ENCODE peak calls at places on chromosomes 2 and 18, in eight cellular contexts. One of them, this sample, is unnamed.

GRCh38 chr2:121722479-121722878 is 14.2 kb downstream of the NIFK start:
- DNase-seq in M059J: peak; percentile 76
- DNase-seq in NCI-H774: no peak
- DNase-seq in Calu3: no peak
- DNase-seq in stomach: no peak
- DNase-seq in Daoy: peak; percentile 69
- DNase-seq in tibial nerve: no peak
- DNase-seq in myocyte: peak; percentile 78
- DNase-seq in this sample: no peak

GRCh38 chr2:45611020-45611737 is at the start of gene SRBD1:
- DNase-seq in M059J: peak; percentile 94
- DNase-seq in NCI-H774: peak; percentile 96
- DNase-seq in Calu3: peak; percentile 97
- DNase-seq in stomach: peak; percentile 96
- DNase-seq in Daoy: peak; percentile 98
- DNase-seq in tibial nerve: peak; percentile 90
- DNase-seq in myocyte: peak; percentile 95
- DNase-seq in this sample: peak; percentile 88

GRCh38 chr2:27809761-27810241 is 38.3 kb downstream of the MRPL33 start:
- DNase-seq in M059J: peak; percentile 92
- DNase-seq in NCI-H774: no peak
- DNase-seq in Calu3: no peak
- DNase-seq in stomach: no peak
- DNase-seq in Daoy: peak; percentile 88
- DNase-seq in tibial nerve: no peak
- DNase-seq in myocyte: peak; percentile 65
- DNase-seq in this sample: no peak

GRCh38 chr2:202690321-202690900 is 55.6 kb downstream of the FAM117B start:
- DNase-seq in M059J: no peak
- DNase-seq in NCI-H774: no peak
- DNase-seq in Calu3: no peak
- DNase-seq in stomach: no peak
- DNase-seq in Daoy: no peak
- DNase-seq in tibial nerve: no peak
- DNase-seq in myocyte: no peak
- DNase-seq in this sample: no peak

GRCh38 chr2:69213201-69213600 is 173.8 kb downstream of the GFPT1 start:
- DNase-seq in M059J: no peak
- DNase-seq in NCI-H774: no peak
- DNase-seq in Calu3: no peak
- DNase-seq in stomach: no peak
- DNase-seq in Daoy: no peak
- DNase-seq in tibial nerve: no peak
- DNase-seq in myocyte: no peak
- DNase-seq in this sample: no peak

GRCh38 chr2:112335600-112335999 is 60.2 kb downstream of the ZC3H6 start:
- DNase-seq in M059J: no peak
- DNase-seq in NCI-H774: no peak
- DNase-seq in Calu3: no peak
- DNase-seq in stomach: no peak
- DNase-seq in Daoy: no peak
- DNase-seq in tibial nerve: no peak
- DNase-seq in myocyte: no peak
- DNase-seq in this sample: no peak

GRCh38 chr18:28189400-28190239 is 12.7 kb upstream of the CDH2 start:
- DNase-seq in M059J: peak; percentile 49
- DNase-seq in NCI-H774: no peak
- DNase-seq in Calu3: peak; percentile 43
- DNase-seq in stomach: peak; percentile 58
- DNase-seq in Daoy: peak; percentile 16
- DNase-seq in tibial nerve: peak; percentile 17
- DNase-seq in myocyte: peak; percentile 31
- DNase-seq in this sample: no peak

GRCh38 chr2:196934672-196935071 is 8.2 kb upstream of the PGAP1 start:
- DNase-seq in M059J: no peak
- DNase-seq in NCI-H774: no peak
- DNase-seq in Calu3: no peak
- DNase-seq in stomach: no peak
- DNase-seq in Daoy: no peak
- DNase-seq in tibial nerve: no peak
- DNase-seq in myocyte: no peak
- DNase-seq in this sample: no peak

GRCh38 chr2:209614630-209615369 is 156.8 kb upstream of the UNC80 start:
- DNase-seq in M059J: no peak
- DNase-seq in NCI-H774: no peak
- DNase-seq in Calu3: no peak
- DNase-seq in stomach: no peak
- DNase-seq in Daoy: no peak
- DNase-seq in tibial nerve: no peak
- DNase-seq in myocyte: peak; percentile 37
- DNase-seq in this sample: no peak

GRCh38 chr2:9074930-9075329 is 71.4 kb upstream of the MBOAT2 start:
- DNase-seq in M059J: peak; percentile 30
- DNase-seq in NCI-H774: peak; percentile 56
- DNase-seq in Calu3: no peak
- DNase-seq in stomach: no peak
- DNase-seq in Daoy: peak; percentile 58
- DNase-seq in tibial nerve: no peak
- DNase-seq in myocyte: no peak
- DNase-seq in this sample: no peak

GRCh38 chr2:74457129-74457548 is 1.1 kb upstream of the WBP1 start:
- DNase-seq in M059J: no peak
- DNase-seq in NCI-H774: no peak
- DNase-seq in Calu3: no peak
- DNase-seq in stomach: no peak
- DNase-seq in Daoy: no peak
- DNase-seq in tibial nerve: no peak
- DNase-seq in myocyte: no peak
- DNase-seq in this sample: no peak

GRCh38 chr2:28004086-28004485 is 113.6 kb downstream of the BABAM2 start:
- DNase-seq in M059J: peak; percentile 84
- DNase-seq in NCI-H774: no peak
- DNase-seq in Calu3: no peak
- DNase-seq in stomach: no peak
- DNase-seq in Daoy: peak; percentile 65
- DNase-seq in tibial nerve: no peak
- DNase-seq in myocyte: peak; percentile 52
- DNase-seq in this sample: no peak

This sample was measured in CD8-positive, alpha-beta T cell.